ENCODE peak calls at places on chromosomes 1 and 21, in six cellular contexts. One of them, this sample, is unnamed.
A peak's percentile ranks its signal among the peaks of the same experiment; 100 is the strongest.

GRCh38 chr1:10338047-10338446 is 60.8 kb upstream of the PGD start:
- DNase-seq in CD8-positive, alpha-beta T cell: peak; percentile 26
- DNase-seq in posterior cingulate gyrus: no peak
- DNase-seq in NCI-H345: no peak
- DNase-seq in CD4-positive, CD25-positive, alpha-beta regulatory T cell: peak; percentile 38
- DNase-seq in GM04504: peak; percentile 3
- DNase-seq in this sample: no peak

GRCh38 chr1:13824626-13825025 is 124.6 kb downstream of the PRDM2 start:
- DNase-seq in CD8-positive, alpha-beta T cell: no peak
- DNase-seq in posterior cingulate gyrus: no peak
- DNase-seq in NCI-H345: no peak
- DNase-seq in CD4-positive, CD25-positive, alpha-beta regulatory T cell: no peak
- DNase-seq in GM04504: no peak
- DNase-seq in this sample: no peak

GRCh38 chr1:31010081-31010989 is 55.2 kb downstream of the PUM1 start:
- DNase-seq in CD8-positive, alpha-beta T cell: no peak
- DNase-seq in posterior cingulate gyrus: no peak
- DNase-seq in NCI-H345: no peak
- DNase-seq in CD4-positive, CD25-positive, alpha-beta regulatory T cell: peak; percentile 82
- DNase-seq in GM04504: no peak
- DNase-seq in this sample: no peak

GRCh38 chr21:34100337-34100736 is 27.0 kb downstream of the MRPS6 start:
- DNase-seq in CD8-positive, alpha-beta T cell: no peak
- DNase-seq in posterior cingulate gyrus: no peak
- DNase-seq in NCI-H345: no peak
- DNase-seq in CD4-positive, CD25-positive, alpha-beta regulatory T cell: no peak
- DNase-seq in GM04504: no peak
- DNase-seq in this sample: no peak

GRCh38 chr1:224502459-224503160 is 68.0 kb upstream of the WDR26 start:
- DNase-seq in CD8-positive, alpha-beta T cell: no peak
- DNase-seq in posterior cingulate gyrus: no peak
- DNase-seq in NCI-H345: peak; percentile 77
- DNase-seq in CD4-positive, CD25-positive, alpha-beta regulatory T cell: no peak
- DNase-seq in GM04504: no peak
- DNase-seq in this sample: no peak

GRCh38 chr1:87869563-87869962 is 540.9 kb downstream of the LMO4 start:
- DNase-seq in CD8-positive, alpha-beta T cell: no peak
- DNase-seq in posterior cingulate gyrus: no peak
- DNase-seq in NCI-H345: no peak
- DNase-seq in CD4-positive, CD25-positive, alpha-beta regulatory T cell: no peak
- DNase-seq in GM04504: peak; percentile 71
- DNase-seq in this sample: peak; percentile 67

GRCh38 chr1:8862528-8862927 is 16.0 kb downstream of the ENO1 start:
- DNase-seq in CD8-positive, alpha-beta T cell: peak; percentile 58
- DNase-seq in posterior cingulate gyrus: no peak
- DNase-seq in NCI-H345: peak; percentile 5
- DNase-seq in CD4-positive, CD25-positive, alpha-beta regulatory T cell: peak; percentile 56
- DNase-seq in GM04504: no peak
- DNase-seq in this sample: no peak

GRCh38 chr1:30315185-30315960 is 408.0 kb downstream of the MATN1 start:
- DNase-seq in CD8-positive, alpha-beta T cell: no peak
- DNase-seq in posterior cingulate gyrus: no peak
- DNase-seq in NCI-H345: no peak
- DNase-seq in CD4-positive, CD25-positive, alpha-beta regulatory T cell: peak; percentile 3
- DNase-seq in GM04504: no peak
- DNase-seq in this sample: no peak

GRCh38 chr21:35026617-35027557 is 22.2 kb downstream of the RUNX1 start:
- DNase-seq in CD8-positive, alpha-beta T cell: peak; percentile 88
- DNase-seq in posterior cingulate gyrus: no peak
- DNase-seq in NCI-H345: no peak
- DNase-seq in CD4-positive, CD25-positive, alpha-beta regulatory T cell: peak; percentile 97
- DNase-seq in GM04504: no peak
- DNase-seq in this sample: no peak

GRCh38 chr1:230669543-230669942 is 27.3 kb downstream of the COG2 start:
- DNase-seq in CD8-positive, alpha-beta T cell: no peak
- DNase-seq in posterior cingulate gyrus: no peak
- DNase-seq in NCI-H345: no peak
- DNase-seq in CD4-positive, CD25-positive, alpha-beta regulatory T cell: no peak
- DNase-seq in GM04504: no peak
- DNase-seq in this sample: no peak

GRCh38 chr1:107467286-107467685 is 326.4 kb downstream of the NTNG1 start:
- DNase-seq in CD8-positive, alpha-beta T cell: no peak
- DNase-seq in posterior cingulate gyrus: no peak
- DNase-seq in NCI-H345: no peak
- DNase-seq in CD4-positive, CD25-positive, alpha-beta regulatory T cell: no peak
- DNase-seq in GM04504: no peak
- DNase-seq in this sample: no peak

GRCh38 chr21:39321424-39321823 is 8.0 kb upstream of the BRWD1 start:
- DNase-seq in CD8-positive, alpha-beta T cell: no peak
- DNase-seq in posterior cingulate gyrus: no peak
- DNase-seq in NCI-H345: no peak
- DNase-seq in CD4-positive, CD25-positive, alpha-beta regulatory T cell: no peak
- DNase-seq in GM04504: no peak
- DNase-seq in this sample: no peak

GRCh38 chr21:43624343-43624742 is 34.9 kb downstream of the HSF2BP start:
- DNase-seq in CD8-positive, alpha-beta T cell: no peak
- DNase-seq in posterior cingulate gyrus: no peak
- DNase-seq in NCI-H345: no peak
- DNase-seq in CD4-positive, CD25-positive, alpha-beta regulatory T cell: no peak
- DNase-seq in GM04504: no peak
- DNase-seq in this sample: no peak